ENCODE peak calls at places on chromosomes 5 and 9, in four cellular contexts. One of them, this sample, is unnamed.

GRCh38 chr5:411728-412127 is 31.2 kb upstream of the EXOC3 start:
- DNase-seq in SK-N-SH: no peak
- DNase-seq in K562: no peak
- DNase-seq in A549: no peak
- DNase-seq in this sample: no peak

GRCh38 chr9:84327184-84327583 is 13.4 kb downstream of the SLC28A3 start:
- DNase-seq in SK-N-SH: no peak
- DNase-seq in K562: no peak
- DNase-seq in A549: no peak
- DNase-seq in this sample: no peak

GRCh38 chr5:94670726-94671125 is 52.3 kb downstream of the SLF1 start:
- DNase-seq in SK-N-SH: no peak
- DNase-seq in K562: no peak
- DNase-seq in A549: no peak
- DNase-seq in this sample: peak; percentile 10

GRCh38 chr5:43075319-43076293 is 35.5 kb upstream of the ANXA2R start:
- DNase-seq in SK-N-SH: no peak
- DNase-seq in K562: peak; percentile 79
- DNase-seq in A549: no peak
- DNase-seq in this sample: no peak

GRCh38 chr5:150781706-150782614 is 3.4 kb downstream of the SMIM3 start:
- DNase-seq in SK-N-SH: no peak
- DNase-seq in K562: no peak
- DNase-seq in A549: no peak
- DNase-seq in this sample: peak; percentile 96

GRCh38 chr5:143405063-143405746 is 1.7 kb upstream of the NR3C1 start:
- DNase-seq in SK-N-SH: peak; percentile 76
- DNase-seq in K562: peak; percentile 67
- DNase-seq in A549: peak; percentile 42
- DNase-seq in this sample: peak; percentile 72

GRCh38 chr5:59596586-59597348 is 296.8 kb downstream of the PDE4D start:
- DNase-seq in SK-N-SH: no peak
- DNase-seq in K562: no peak
- DNase-seq in A549: no peak
- DNase-seq in this sample: peak; percentile 44

GRCh38 chr5:40909723-40910122 is 426 bp downstream of the C7 start:
- DNase-seq in SK-N-SH: no peak
- DNase-seq in K562: no peak
- DNase-seq in A549: no peak
- DNase-seq in this sample: peak; percentile 21

GRCh38 chr5:121489972-121490371 is 361.7 kb upstream of the FTMT start:
- DNase-seq in SK-N-SH: no peak
- DNase-seq in K562: no peak
- DNase-seq in A549: no peak
- DNase-seq in this sample: no peak

GRCh38 chr5:33855396-33855795 is 36.4 kb downstream of the ADAMTS12 start:
- DNase-seq in SK-N-SH: no peak
- DNase-seq in K562: no peak
- DNase-seq in A549: no peak
- DNase-seq in this sample: peak; percentile 36

GRCh38 chr5:38468202-38468656 is 88.2 kb downstream of the LIFR start:
- DNase-seq in SK-N-SH: no peak
- DNase-seq in K562: no peak
- DNase-seq in A549: peak; percentile 81
- DNase-seq in this sample: peak; percentile 97

GRCh38 chr5:170420809-170421412 is 31.7 kb upstream of the KCNMB1 start:
- DNase-seq in SK-N-SH: peak; percentile 77
- DNase-seq in K562: peak; percentile 70
- DNase-seq in A549: peak; percentile 79
- DNase-seq in this sample: peak; percentile 67
- TF ChIP-seq RCOR1 in SK-N-SH: no peak
- TF ChIP-seq RCOR1 in K562: no peak
- TF ChIP-seq RCOR1 in A549: no peak
- TF ChIP-seq RCOR1 in this sample: no peak

GRCh38 chr9:116673375-116673774 is 13.7 kb upstream of the TRIM32 start:
- DNase-seq in SK-N-SH: no peak
- DNase-seq in K562: no peak
- DNase-seq in A549: no peak
- DNase-seq in this sample: no peak

GRCh38 chr9:116674210-116674980 is 12.7 kb upstream of the TRIM32 start:
- DNase-seq in SK-N-SH: no peak
- DNase-seq in K562: no peak
- DNase-seq in A549: no peak
- DNase-seq in this sample: peak; percentile 33

GRCh38 chr9:116669296-116669695 is 17.8 kb upstream of the TRIM32 start:
- DNase-seq in SK-N-SH: no peak
- DNase-seq in K562: no peak
- DNase-seq in A549: no peak
- DNase-seq in this sample: no peak

GRCh38 chr9:116671605-116672004 is 15.5 kb upstream of the TRIM32 start:
- DNase-seq in SK-N-SH: no peak
- DNase-seq in K562: no peak
- DNase-seq in A549: no peak
- DNase-seq in this sample: no peak
- TF ChIP-seq RCOR1 in SK-N-SH: no peak
- TF ChIP-seq RCOR1 in K562: no peak
- TF ChIP-seq RCOR1 in A549: no peak
- TF ChIP-seq RCOR1 in this sample: no peak

DNA sequence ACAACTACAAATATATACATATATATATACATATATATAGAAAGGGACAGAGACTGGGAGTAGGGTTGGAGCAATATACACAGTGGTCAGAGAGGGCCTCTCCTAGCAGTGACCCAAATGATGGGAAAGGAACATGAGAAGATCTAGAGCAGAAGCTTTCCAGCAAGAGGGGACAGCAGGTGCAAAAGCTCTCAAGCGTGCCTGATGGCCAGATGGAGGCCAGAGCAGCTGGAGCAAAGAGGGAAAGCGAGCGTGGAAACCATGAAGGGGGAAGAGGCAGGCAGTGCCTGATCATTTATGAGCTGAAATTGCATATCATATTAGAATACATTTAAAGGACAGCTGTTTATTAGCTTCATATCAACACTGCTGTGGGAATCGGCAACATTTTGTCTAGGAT is 7.6 kb upstream of the GRPEL2 start:
- DNase-seq in SK-N-SH: no peak
- DNase-seq in K562: no peak
- DNase-seq in A549: no peak
- DNase-seq in this sample: no peak
- TF ChIP-seq RCOR1 in SK-N-SH: no peak
- TF ChIP-seq RCOR1 in K562: no peak
- TF ChIP-seq RCOR1 in A549: no peak
- TF ChIP-seq RCOR1 in this sample: no peak

DNA sequence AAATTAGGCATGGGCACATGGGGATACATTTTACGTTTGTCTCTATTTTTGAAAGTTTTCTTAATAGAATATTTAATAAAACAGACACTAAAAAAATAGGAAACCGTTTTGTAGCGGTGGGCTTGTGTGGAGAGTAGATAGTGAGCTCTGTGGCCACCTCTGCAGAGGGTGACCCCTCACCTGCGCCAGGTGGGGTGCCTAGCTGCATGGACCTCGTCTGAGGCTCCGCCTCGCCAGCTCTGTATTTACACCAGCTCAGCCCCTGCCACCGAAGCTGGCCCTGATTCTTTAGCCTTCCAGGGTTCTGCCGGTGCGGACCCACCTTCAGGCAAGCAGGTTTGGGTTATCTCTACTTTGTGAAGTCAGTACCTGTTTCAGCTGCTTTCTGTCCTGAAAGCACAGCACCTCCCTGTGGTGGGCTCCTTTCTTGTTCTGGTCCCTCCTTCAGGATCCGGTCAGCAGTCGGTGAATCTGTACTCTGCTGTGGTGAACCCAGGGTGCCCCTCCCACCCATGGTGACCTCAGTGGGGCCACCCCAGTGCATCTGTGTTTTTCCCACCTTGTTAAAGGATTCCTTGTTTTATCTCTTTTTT is 105.2 kb upstream of the CACNA1B start:
- DNase-seq in SK-N-SH: no peak
- DNase-seq in K562: no peak
- DNase-seq in A549: no peak
- DNase-seq in this sample: no peak
- TF ChIP-seq RCOR1 in SK-N-SH: no peak
- TF ChIP-seq RCOR1 in K562: no peak
- TF ChIP-seq RCOR1 in A549: no peak
- TF ChIP-seq RCOR1 in this sample: no peak